ENCODE peak calls at places on chromosomes 5 and 9, in seven cellular contexts. One of them, this sample, is unnamed.
A peak's percentile ranks its signal among the peaks of the same experiment; 100 is the strongest.

GRCh38 chr5:18244309-18244708 is 610.0 kb downstream of the TAF11L14 start:
- DNase-seq in H7: no peak
- DNase-seq in heart right ventricle: no peak
- DNase-seq in choroid plexus epithelial cell: no peak
- DNase-seq in fibroblast of pulmonary artery: no peak
- DNase-seq in pancreas: no peak
- DNase-seq in skeletal muscle cell: no peak
- DNase-seq in this sample: no peak

GRCh38 chr5:40446910-40447309 is 232.8 kb upstream of the PTGER4 start:
- DNase-seq in H7: no peak
- DNase-seq in heart right ventricle: no peak
- DNase-seq in choroid plexus epithelial cell: peak; percentile 96
- DNase-seq in fibroblast of pulmonary artery: peak; percentile 64
- DNase-seq in pancreas: no peak
- DNase-seq in skeletal muscle cell: peak; percentile 75
- DNase-seq in this sample: no peak

GRCh38 chr9:1875921-1876448 is 139.2 kb upstream of the SMARCA2 start:
- DNase-seq in H7: no peak
- DNase-seq in heart right ventricle: no peak
- DNase-seq in choroid plexus epithelial cell: no peak
- DNase-seq in fibroblast of pulmonary artery: no peak
- DNase-seq in pancreas: no peak
- DNase-seq in skeletal muscle cell: no peak
- DNase-seq in this sample: no peak

GRCh38 chr5:172150514-172151425 is 37.3 kb downstream of the STK10 start:
- DNase-seq in H7: peak; percentile 28
- DNase-seq in heart right ventricle: peak; percentile 52
- DNase-seq in choroid plexus epithelial cell: peak; percentile 22
- DNase-seq in fibroblast of pulmonary artery: no peak
- DNase-seq in pancreas: no peak
- DNase-seq in skeletal muscle cell: no peak
- DNase-seq in this sample: peak; percentile 29

GRCh38 chr9:33785914-33786313 is 9.4 kb upstream of the PRSS3 start:
- DNase-seq in H7: peak; percentile 33
- DNase-seq in heart right ventricle: no peak
- DNase-seq in choroid plexus epithelial cell: peak; percentile 68
- DNase-seq in fibroblast of pulmonary artery: peak; percentile 33
- DNase-seq in pancreas: no peak
- DNase-seq in skeletal muscle cell: no peak
- DNase-seq in this sample: no peak

GRCh38 chr5:176866913-176867312 is 32.2 kb downstream of the HK3 start:
- DNase-seq in H7: peak; percentile 86
- DNase-seq in heart right ventricle: no peak
- DNase-seq in choroid plexus epithelial cell: no peak
- DNase-seq in fibroblast of pulmonary artery: no peak
- DNase-seq in pancreas: no peak
- DNase-seq in skeletal muscle cell: no peak
- DNase-seq in this sample: no peak

GRCh38 chr9:90839183-90839582 is 37.6 kb downstream of the SYK start:
- DNase-seq in H7: no peak
- DNase-seq in heart right ventricle: no peak
- DNase-seq in choroid plexus epithelial cell: no peak
- DNase-seq in fibroblast of pulmonary artery: no peak
- DNase-seq in pancreas: no peak
- DNase-seq in skeletal muscle cell: no peak
- DNase-seq in this sample: no peak

GRCh38 chr5:122846051-122846567 is 696 bp downstream of the SNX24 start:
- DNase-seq in H7: peak; percentile 40
- DNase-seq in heart right ventricle: no peak
- DNase-seq in choroid plexus epithelial cell: peak; percentile 73
- DNase-seq in fibroblast of pulmonary artery: peak; percentile 76
- DNase-seq in pancreas: no peak
- DNase-seq in skeletal muscle cell: peak; percentile 20
- DNase-seq in this sample: no peak

GRCh38 chr5:93342563-93343061 is 238.4 kb downstream of the NR2F1-AS1 start:
- DNase-seq in H7: no peak
- DNase-seq in heart right ventricle: no peak
- DNase-seq in choroid plexus epithelial cell: no peak
- DNase-seq in fibroblast of pulmonary artery: no peak
- DNase-seq in pancreas: no peak
- DNase-seq in skeletal muscle cell: no peak
- DNase-seq in this sample: no peak

GRCh38 chr5:74342948-74343682 is 297.4 kb downstream of the ENC1 start:
- DNase-seq in H7: no peak
- DNase-seq in heart right ventricle: no peak
- DNase-seq in choroid plexus epithelial cell: peak; percentile 78
- DNase-seq in fibroblast of pulmonary artery: peak; percentile 47
- DNase-seq in pancreas: no peak
- DNase-seq in skeletal muscle cell: peak; percentile 40
- DNase-seq in this sample: no peak

GRCh38 chr5:92508271-92508670 is 1072.7 kb downstream of the NR2F1-AS1 start:
- DNase-seq in H7: no peak
- DNase-seq in heart right ventricle: no peak
- DNase-seq in choroid plexus epithelial cell: no peak
- DNase-seq in fibroblast of pulmonary artery: no peak
- DNase-seq in pancreas: no peak
- DNase-seq in skeletal muscle cell: no peak
- DNase-seq in this sample: no peak

GRCh38 chr5:32942225-32942989 is 231.3 kb downstream of the NPR3 start:
- DNase-seq in H7: peak; percentile 29
- DNase-seq in heart right ventricle: no peak
- DNase-seq in choroid plexus epithelial cell: peak; percentile 39
- DNase-seq in fibroblast of pulmonary artery: peak; percentile 37
- DNase-seq in pancreas: no peak
- DNase-seq in skeletal muscle cell: no peak
- DNase-seq in this sample: no peak

GRCh38 chr5:71588533-71588885 is 1.4 kb downstream of the MCCC2 start:
- DNase-seq in H7: no peak
- DNase-seq in heart right ventricle: no peak
- DNase-seq in choroid plexus epithelial cell: no peak
- DNase-seq in fibroblast of pulmonary artery: no peak
- DNase-seq in pancreas: no peak
- DNase-seq in skeletal muscle cell: no peak
- DNase-seq in this sample: no peak
- H3K4me3 ChIP-seq in H7: no peak overlapping the region
- H3K4me3 ChIP-seq in heart right ventricle: no peak overlapping the region
- H3K4me3 ChIP-seq in choroid plexus epithelial cell: no peak overlapping the region
- H3K4me3 ChIP-seq in fibroblast of pulmonary artery: no peak overlapping the region
- H3K4me3 ChIP-seq in pancreas: no peak overlapping the region
- H3K4me3 ChIP-seq in skeletal muscle cell: no peak overlapping the region
- H3K4me3 ChIP-seq in this sample: peak overlapping the region; percentile 12

GRCh38 chr9:75532651-75533050 is 357.8 kb upstream of the PCSK5 start:
- DNase-seq in H7: no peak
- DNase-seq in heart right ventricle: no peak
- DNase-seq in choroid plexus epithelial cell: no peak
- DNase-seq in fibroblast of pulmonary artery: no peak
- DNase-seq in pancreas: no peak
- DNase-seq in skeletal muscle cell: no peak
- DNase-seq in this sample: no peak
- H3K4me3 ChIP-seq in H7: no peak overlapping the region
- H3K4me3 ChIP-seq in heart right ventricle: no peak overlapping the region
- H3K4me3 ChIP-seq in choroid plexus epithelial cell: no peak overlapping the region
- H3K4me3 ChIP-seq in fibroblast of pulmonary artery: no peak overlapping the region
- H3K4me3 ChIP-seq in pancreas: no peak overlapping the region
- H3K4me3 ChIP-seq in skeletal muscle cell: no peak overlapping the region
- H3K4me3 ChIP-seq in this sample: no peak overlapping the region

GRCh38 chr9:133458643-133459312 is 1.0 kb upstream of the CACFD1 start:
- DNase-seq in H7: no peak
- DNase-seq in heart right ventricle: no peak
- DNase-seq in choroid plexus epithelial cell: no peak
- DNase-seq in fibroblast of pulmonary artery: no peak
- DNase-seq in pancreas: no peak
- DNase-seq in skeletal muscle cell: no peak
- DNase-seq in this sample: no peak
- H3K4me3 ChIP-seq in H7: peak overlapping the region; percentile 45
- H3K4me3 ChIP-seq in heart right ventricle: peak overlapping the region; percentile 86
- H3K4me3 ChIP-seq in choroid plexus epithelial cell: no peak overlapping the region
- H3K4me3 ChIP-seq in fibroblast of pulmonary artery: peak overlapping the region; percentile 80
- H3K4me3 ChIP-seq in pancreas: no peak overlapping the region
- H3K4me3 ChIP-seq in skeletal muscle cell: peak overlapping the region; percentile 75
- H3K4me3 ChIP-seq in this sample: peak overlapping the region; percentile 80

DNA sequence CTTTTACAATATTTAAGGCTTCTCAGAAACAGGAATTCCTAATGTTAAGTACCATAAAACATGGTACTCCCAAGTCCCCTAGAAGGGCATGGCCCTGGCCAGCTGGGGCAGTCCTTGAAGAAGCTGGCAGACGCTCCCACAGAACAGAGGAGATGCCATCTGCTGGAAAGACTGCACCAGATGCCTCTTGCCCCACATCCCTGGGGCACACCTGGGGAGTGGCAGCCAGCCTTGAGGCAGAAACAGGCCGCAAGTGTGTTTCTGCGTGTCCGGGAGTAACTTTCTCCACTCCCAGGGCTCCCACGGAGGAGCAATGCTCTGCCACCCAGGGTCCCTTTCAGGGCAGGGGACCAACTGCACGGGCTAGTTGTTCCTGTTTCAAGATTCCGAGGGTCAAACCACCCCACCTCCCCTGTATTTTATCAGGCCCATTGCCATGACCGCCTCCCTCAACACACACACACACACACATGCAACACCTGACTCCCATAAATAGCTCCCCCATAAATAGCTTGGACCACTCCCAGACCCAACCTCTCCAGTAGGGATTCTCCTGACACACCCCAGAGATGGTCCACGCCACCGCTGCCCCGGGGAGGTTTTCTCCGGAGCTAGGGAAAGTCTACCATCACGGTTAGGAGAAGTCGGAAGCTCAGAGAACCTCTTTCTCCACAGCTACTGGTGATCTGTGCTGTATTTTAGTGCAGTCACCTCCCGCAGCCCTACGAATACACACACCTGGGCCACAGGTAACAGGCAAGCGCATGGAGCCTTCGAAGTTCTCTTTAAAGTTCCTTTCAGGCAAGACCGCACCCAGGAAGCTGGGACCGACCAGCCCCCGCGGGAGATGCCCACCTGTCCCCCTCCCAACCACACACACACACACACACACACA is 1.5 kb downstream of the SPOCK1 start:
- DNase-seq in H7: peak; percentile 46
- DNase-seq in heart right ventricle: no peak
- DNase-seq in choroid plexus epithelial cell: no peak
- DNase-seq in fibroblast of pulmonary artery: no peak
- DNase-seq in pancreas: no peak
- DNase-seq in skeletal muscle cell: no peak
- DNase-seq in this sample: no peak
- H3K4me3 ChIP-seq in H7: peak overlapping the region; percentile 56
- H3K4me3 ChIP-seq in heart right ventricle: peak overlapping the region; percentile 51
- H3K4me3 ChIP-seq in choroid plexus epithelial cell: no peak overlapping the region
- H3K4me3 ChIP-seq in fibroblast of pulmonary artery: peak overlapping the region; percentile 73
- H3K4me3 ChIP-seq in pancreas: no peak overlapping the region
- H3K4me3 ChIP-seq in skeletal muscle cell: peak overlapping the region; percentile 76
- H3K4me3 ChIP-seq in this sample: no peak overlapping the region

GRCh38 chr9:136117291-136118060 is 1.2 kb downstream of the TMEM250 start:
- DNase-seq in H7: peak; percentile 74
- DNase-seq in heart right ventricle: peak; percentile 63
- DNase-seq in choroid plexus epithelial cell: peak; percentile 20
- DNase-seq in fibroblast of pulmonary artery: peak; percentile 22
- DNase-seq in pancreas: peak; percentile 81
- DNase-seq in skeletal muscle cell: no peak
- DNase-seq in this sample: no peak

GRCh38 chr9:136115206-136115605 is 3.5 kb downstream of the TMEM250 start:
- DNase-seq in H7: no peak
- DNase-seq in heart right ventricle: no peak
- DNase-seq in choroid plexus epithelial cell: no peak
- DNase-seq in fibroblast of pulmonary artery: no peak
- DNase-seq in pancreas: peak; percentile 60
- DNase-seq in skeletal muscle cell: no peak
- DNase-seq in this sample: no peak

GRCh38 chr9:136115641-136116359 is 2.9 kb downstream of the TMEM250 start:
- DNase-seq in H7: no peak
- DNase-seq in heart right ventricle: no peak
- DNase-seq in choroid plexus epithelial cell: no peak
- DNase-seq in fibroblast of pulmonary artery: no peak
- DNase-seq in pancreas: peak; percentile 79
- DNase-seq in skeletal muscle cell: no peak
- DNase-seq in this sample: no peak

GRCh38 chr9:136118061-136118366 is 661 bp downstream of the TMEM250 start:
- DNase-seq in H7: peak; percentile 87
- DNase-seq in heart right ventricle: peak; percentile 52
- DNase-seq in choroid plexus epithelial cell: no peak
- DNase-seq in fibroblast of pulmonary artery: no peak
- DNase-seq in pancreas: peak; percentile 86
- DNase-seq in skeletal muscle cell: no peak
- DNase-seq in this sample: no peak

GRCh38 chr9:136116360-136117098 is 2.1 kb downstream of the TMEM250 start:
- DNase-seq in H7: no peak
- DNase-seq in heart right ventricle: no peak
- DNase-seq in choroid plexus epithelial cell: no peak
- DNase-seq in fibroblast of pulmonary artery: no peak
- DNase-seq in pancreas: no peak
- DNase-seq in skeletal muscle cell: no peak
- DNase-seq in this sample: no peak
- H3K4me3 ChIP-seq in H7: no peak overlapping the region
- H3K4me3 ChIP-seq in heart right ventricle: no peak overlapping the region
- H3K4me3 ChIP-seq in choroid plexus epithelial cell: no peak overlapping the region
- H3K4me3 ChIP-seq in fibroblast of pulmonary artery: no peak overlapping the region
- H3K4me3 ChIP-seq in pancreas: no peak overlapping the region
- H3K4me3 ChIP-seq in skeletal muscle cell: no peak overlapping the region
- H3K4me3 ChIP-seq in this sample: no peak overlapping the region

DNA sequence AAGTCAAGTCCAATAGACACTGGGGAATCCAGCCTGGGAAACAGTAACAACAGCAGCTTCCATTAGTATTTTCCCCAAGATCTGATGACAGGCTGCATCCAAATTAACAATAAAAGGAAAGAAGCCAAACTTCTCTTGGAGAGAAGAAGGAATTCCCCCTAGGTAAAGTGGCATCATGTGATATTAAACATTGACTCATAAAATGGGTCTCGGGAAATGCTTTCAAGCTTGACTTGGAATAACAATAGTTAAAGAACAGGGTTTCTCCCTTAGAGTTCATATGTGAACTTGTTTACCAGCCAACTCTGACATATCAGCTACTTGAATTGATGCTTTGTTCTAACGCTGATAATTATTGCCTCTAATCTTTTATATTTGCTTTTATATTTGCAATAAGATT is 45.4 kb downstream of the ENTREP1 start:
- DNase-seq in H7: no peak
- DNase-seq in heart right ventricle: no peak
- DNase-seq in choroid plexus epithelial cell: no peak
- DNase-seq in fibroblast of pulmonary artery: peak; percentile 79
- DNase-seq in pancreas: no peak
- DNase-seq in skeletal muscle cell: no peak
- DNase-seq in this sample: no peak
- H3K4me3 ChIP-seq in H7: no peak overlapping the region
- H3K4me3 ChIP-seq in heart right ventricle: no peak overlapping the region
- H3K4me3 ChIP-seq in choroid plexus epithelial cell: no peak overlapping the region
- H3K4me3 ChIP-seq in fibroblast of pulmonary artery: no peak overlapping the region
- H3K4me3 ChIP-seq in pancreas: no peak overlapping the region
- H3K4me3 ChIP-seq in skeletal muscle cell: no peak overlapping the region
- H3K4me3 ChIP-seq in this sample: no peak overlapping the region

DNA sequence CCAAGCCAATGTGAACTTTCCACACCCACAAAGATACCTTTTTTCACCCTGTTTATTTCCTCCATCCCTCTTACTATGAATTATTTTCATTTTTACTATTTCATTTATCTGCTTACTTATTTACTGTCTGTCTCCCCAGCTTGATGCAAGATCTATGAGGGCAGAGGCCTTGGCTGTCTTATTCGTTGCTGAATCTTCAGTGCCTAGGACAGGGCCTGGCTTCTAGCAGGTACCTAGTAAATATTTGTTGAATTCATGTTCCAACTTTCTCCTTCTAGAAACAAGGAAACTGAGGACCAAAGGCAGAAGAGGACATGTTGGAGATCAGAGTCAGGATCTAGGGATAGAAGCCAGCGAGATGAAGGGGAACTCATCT is 543 bp upstream of the DNM1 start:
- DNase-seq in H7: no peak
- DNase-seq in heart right ventricle: no peak
- DNase-seq in choroid plexus epithelial cell: no peak
- DNase-seq in fibroblast of pulmonary artery: no peak
- DNase-seq in pancreas: no peak
- DNase-seq in skeletal muscle cell: no peak
- DNase-seq in this sample: no peak
- H3K4me3 ChIP-seq in H7: no peak overlapping the region
- H3K4me3 ChIP-seq in heart right ventricle: peak overlapping the region; percentile 71
- H3K4me3 ChIP-seq in choroid plexus epithelial cell: peak overlapping the region; percentile 30
- H3K4me3 ChIP-seq in fibroblast of pulmonary artery: no peak overlapping the region
- H3K4me3 ChIP-seq in pancreas: no peak overlapping the region
- H3K4me3 ChIP-seq in skeletal muscle cell: peak overlapping the region; percentile 24
- H3K4me3 ChIP-seq in this sample: no peak overlapping the region

This sample was measured in CD8-positive, alpha-beta memory T cell.